ENCODE peak calls at places on chromosomes 6 and 20, in six cellular contexts. I, M, N, G, V and W are unnamed samples.

GRCh38 chr20:19975436-19975799 is 41.7 kb upstream of the NAA20 start:
- DNase-seq in G (peak; percentile 40), N (no peak), V (no peak), M (no peak), I (no peak), W (no peak)

GRCh38 chr6:44217332-44218143 is 812 bp downstream of the MYMX start:
- DNase-seq in G (peak; percentile 58), I (no peak), M (no peak), V (peak; percentile 71), N (no peak), W (no peak)

GRCh38 chr6:30767944-30768301 is 23.6 kb upstream of the IER3 start:
- DNase-seq in I (no peak), M (no peak), N (no peak), G (no peak), V (no peak), W (no peak)

GRCh38 chr20:47265214-47265613 is 91.3 kb downstream of the ZMYND8 start:
- DNase-seq in G (no peak), N (no peak), V (no peak), I (no peak), M (no peak), W (no peak)

GRCh38 chr20:6635034-6635736 is 132.3 kb upstream of the BMP2 start:
- DNase-seq in I (no peak), N (no peak), V (no peak), M (no peak), G (no peak), W (peak; percentile 24)

GRCh38 chr6:78810146-78810545 is 57.2 kb upstream of the IRAK1BP1 start:
- DNase-seq in V (peak; percentile 70), M (no peak), I (peak; percentile 7), G (no peak), N (no peak), W (peak; percentile 28)

GRCh38 chr20:49320460-49320859 is 42.6 kb upstream of the ZNFX1 start:
- DNase-seq in V (peak; percentile 74), I (no peak), N (no peak), G (no peak), M (no peak), W (no peak)

GRCh38 chr20:61832181-61832580 is 233.5 kb downstream of the TAF4 start:
- DNase-seq in I (no peak), G (no peak), V (no peak), N (no peak), M (no peak), W (no peak)

GRCh38 chr6:96725276-96725675 is 112.0 kb downstream of the GPR63 start:
- DNase-seq in G (no peak), M (no peak), V (no peak), I (no peak), N (no peak), W (no peak)

GRCh38 chr6:135128268-135128914 is 52.7 kb upstream of the MYB start:
- DNase-seq in N (no peak), I (no peak), M (no peak), V (no peak), G (no peak), W (no peak)

GRCh38 chr6:89574860-89575561 is 63.5 kb downstream of the LYRM2 start:
- DNase-seq in G (no peak), I (no peak), V (no peak), N (no peak), M (no peak), W (peak; percentile 22)

GRCh38 chr6:40700006-40700405 is 112.8 kb upstream of the LRFN2 start:
- DNase-seq in V (no peak), G (no peak), N (no peak), I (no peak), M (no peak), W (no peak)

GRCh38 chr6:130500693-130501092 is 134.9 kb downstream of the TMEM200A start:
- DNase-seq in M (no peak), G (no peak), I (peak; percentile 64), V (no peak), N (no peak), W (no peak)

GRCh38 chr6:16514249-16514648 is 247.0 kb downstream of the ATXN1 start:
- DNase-seq in G (no peak), N (peak; percentile 10), V (peak; percentile 42), M (no peak), I (no peak), W (no peak)

GRCh38 chr20:59559024-59559817 is 45.1 kb upstream of the PHACTR3 start:
- DNase-seq in V (no peak), G (no peak), N (no peak), M (no peak), I (no peak), W (no peak)

GRCh38 chr6:138241893-138242292 is 23.6 kb upstream of the PBOV1 start:
- DNase-seq in V (no peak), G (no peak), N (no peak), M (no peak), I (no peak), W (no peak)

GRCh38 chr6:16338577-16339262 is 100.3 kb downstream of the GMPR start:
- DNase-seq in I (peak; percentile 100), V (peak; percentile 26), N (peak; percentile 72), M (no peak), G (peak; percentile 51), W (no peak)

GRCh38 chr6:156886409-156886808 is 109.2 kb downstream of the ARID1B start:
- DNase-seq in I (no peak), M (no peak), V (no peak), G (peak; percentile 60), N (no peak), W (no peak)

GRCh38 chr6:137660296-137660731 is 166.1 kb upstream of the OLIG3 start:
- DNase-seq in M (no peak), V (no peak), I (no peak), N (no peak), G (no peak), W (peak; percentile 29)

GRCh38 chr20:10240655-10241054 is 22.0 kb downstream of the SNAP25 start:
- DNase-seq in V (peak; percentile 52), G (no peak), N (no peak), I (no peak), M (no peak), W (no peak)

GRCh38 chr20:13142143-13142542 is 78.9 kb upstream of the ISM1 start:
- DNase-seq in V (peak; percentile 45), I (no peak), M (no peak), G (no peak), N (no peak), W (no peak)

GRCh38 chr20:41499961-41500725 is 118.0 kb downstream of the CHD6 start:
- DNase-seq in N (no peak), V (no peak), G (no peak), I (no peak), M (no peak), W (peak; percentile 7)

GRCh38 chr20:23541330-23541729 is 27.0 kb downstream of the CST9L start:
- DNase-seq in M (no peak), G (no peak), V (peak; percentile 25), I (no peak), N (no peak), W (no peak)

GRCh38 chr6:35931120-35931561 is 10.2 kb upstream of the SRPK1 start:
- DNase-seq in I (no peak), V (peak; percentile 71), M (no peak), N (no peak), G (no peak), W (no peak)

GRCh38 chr20:5448449-5449118 is 131.8 kb upstream of the PROKR2 start:
- DNase-seq in M (peak; percentile 22), G (peak; percentile 39), N (peak; percentile 41), V (peak; percentile 73), I (peak; percentile 0), W (peak; percentile 41)

GRCh38 chr6:108748063-108748462 is 100.2 kb upstream of the ARMC2 start:
- DNase-seq in V (no peak), I (no peak), G (no peak), N (no peak), M (no peak), W (no peak)

GRCh38 chr6:116316772-116317467 is 37.2 kb upstream of the TSPYL1 start:
- DNase-seq in G (peak; percentile 13), V (no peak), N (no peak), M (no peak), I (no peak), W (no peak)

GRCh38 chr20:18090044-18090443 is 32.3 kb upstream of the OVOL2 start:
- DNase-seq in V (no peak), N (no peak), I (no peak), G (no peak), M (no peak), W (no peak)

GRCh38 chr6:21436625-21437024 is 156.9 kb upstream of the SOX4 start:
- DNase-seq in M (no peak), G (no peak), I (no peak), V (no peak), N (no peak), W (no peak)

GRCh38 chr6:154622618-154623336 is 110.4 kb upstream of the SCAF8 start:
- DNase-seq in G (no peak), N (no peak), V (no peak), I (no peak), M (no peak), W (no peak)

GRCh38 chr6:17473554-17473953 is 80.2 kb downstream of the CAP2 start:
- DNase-seq in M (no peak), I (no peak), V (no peak), G (peak; percentile 32), N (no peak), W (no peak)

GRCh38 chr6:53437557-53438202 is 88.9 kb upstream of the ELOVL5 start:
- DNase-seq in M (no peak), V (peak; percentile 61), N (peak; percentile 48), G (peak; percentile 8), I (peak; percentile 62), W (peak; percentile 71)

GRCh38 chr6:33424855-33425667 is 5.2 kb downstream of the SYNGAP1 start:
- DNase-seq in I (no peak), M (no peak), N (no peak), G (peak; percentile 37), V (peak; percentile 24), W (no peak)

GRCh38 chr6:32885698-32886286 is 31.8 kb downstream of the PSMB9 start:
- DNase-seq in G (no peak), M (no peak), I (no peak), N (no peak), V (peak; percentile 57), W (peak; percentile 72)

GRCh38 chr6:40536442-40536841 is 50.7 kb downstream of the LRFN2 start:
- DNase-seq in M (no peak), I (no peak), N (no peak), G (no peak), V (peak; percentile 53), W (no peak)

GRCh38 chr6:131831392-131831791 is 23.6 kb downstream of the ENPP1 start:
- DNase-seq in N (no peak), V (no peak), I (no peak), G (no peak), M (no peak), W (no peak)

GRCh38 chr6:31042801-31043200 is 32.5 kb downstream of the MUC22 start:
- DNase-seq in N (peak; percentile 18), I (no peak), M (no peak), V (peak; percentile 71), G (peak; percentile 45), W (peak; percentile 28)